ENCODE peak calls at places on chromosomes 13 and 19, in eight cellular contexts. One of them, this sample, is unnamed.

GRCh38 chr13:111947026-111947810 is 119.7 kb upstream of the SOX1 start:
- DNase-seq in WTC11: no peak
- DNase-seq in central memory CD8-positive, alpha-beta T cell: no peak
- DNase-seq in right lobe of liver: no peak
- DNase-seq in LHCN-M2: no peak
- DNase-seq in left lobe of liver: no peak
- DNase-seq in nucleus accumbens: no peak
- DNase-seq in T follicular helper cell: no peak
- DNase-seq in this sample: no peak

GRCh38 chr13:110200276-110200675 is 106.7 kb downstream of the COL4A1 start:
- DNase-seq in WTC11: no peak
- DNase-seq in LHCN-M2: no peak
- DNase-seq in nucleus accumbens: no peak
- DNase-seq in central memory CD8-positive, alpha-beta T cell: no peak
- DNase-seq in T follicular helper cell: no peak
- DNase-seq in right lobe of liver: peak
- DNase-seq in left lobe of liver: no peak
- DNase-seq in this sample: no peak

GRCh38 chr13:50574731-50575130 is 268.8 kb downstream of the DLEU7 start:
- DNase-seq in left lobe of liver: no peak
- DNase-seq in T follicular helper cell: no peak
- DNase-seq in right lobe of liver: no peak
- DNase-seq in LHCN-M2: peak
- DNase-seq in WTC11: no peak
- DNase-seq in central memory CD8-positive, alpha-beta T cell: no peak
- DNase-seq in nucleus accumbens: no peak
- DNase-seq in this sample: no peak

GRCh38 chr13:45258339-45258685 is 57.5 kb upstream of the KCTD4 start:
- DNase-seq in WTC11: no peak
- DNase-seq in right lobe of liver: peak
- DNase-seq in LHCN-M2: peak
- DNase-seq in nucleus accumbens: no peak
- DNase-seq in T follicular helper cell: no peak
- DNase-seq in central memory CD8-positive, alpha-beta T cell: no peak
- DNase-seq in left lobe of liver: no peak
- DNase-seq in this sample: no peak

GRCh38 chr19:35773020-35773809 is 2.1 kb upstream of the ARHGAP33 start:
- DNase-seq in nucleus accumbens: no peak
- DNase-seq in central memory CD8-positive, alpha-beta T cell: no peak
- DNase-seq in left lobe of liver: no peak
- DNase-seq in LHCN-M2: peak
- DNase-seq in right lobe of liver: no peak
- DNase-seq in T follicular helper cell: no peak
- DNase-seq in WTC11: no peak
- DNase-seq in this sample: no peak

GRCh38 chr13:38452656-38453055 is 103.0 kb downstream of the UFM1 start:
- DNase-seq in nucleus accumbens: no peak
- DNase-seq in left lobe of liver: no peak
- DNase-seq in central memory CD8-positive, alpha-beta T cell: no peak
- DNase-seq in T follicular helper cell: no peak
- DNase-seq in WTC11: no peak
- DNase-seq in right lobe of liver: no peak
- DNase-seq in LHCN-M2: no peak
- DNase-seq in this sample: no peak

GRCh38 chr13:26961890-26962615 is 201.5 kb upstream of the GPR12 start:
- DNase-seq in central memory CD8-positive, alpha-beta T cell: no peak
- DNase-seq in right lobe of liver: peak
- DNase-seq in WTC11: no peak
- DNase-seq in left lobe of liver: peak
- DNase-seq in LHCN-M2: no peak
- DNase-seq in T follicular helper cell: no peak
- DNase-seq in nucleus accumbens: no peak
- DNase-seq in this sample: no peak

GRCh38 chr13:49098198-49098597 is 121.9 kb upstream of the MLNR start:
- DNase-seq in right lobe of liver: no peak
- DNase-seq in LHCN-M2: peak
- DNase-seq in nucleus accumbens: peak
- DNase-seq in left lobe of liver: no peak
- DNase-seq in T follicular helper cell: no peak
- DNase-seq in central memory CD8-positive, alpha-beta T cell: no peak
- DNase-seq in WTC11: no peak
- DNase-seq in this sample: no peak

GRCh38 chr13:112605531-112605990 is 17.6 kb upstream of the TUBGCP3 start:
- DNase-seq in LHCN-M2: peak
- DNase-seq in central memory CD8-positive, alpha-beta T cell: no peak
- DNase-seq in right lobe of liver: no peak
- DNase-seq in T follicular helper cell: no peak
- DNase-seq in left lobe of liver: no peak
- DNase-seq in nucleus accumbens: no peak
- DNase-seq in WTC11: no peak
- DNase-seq in this sample: no peak

GRCh38 chr19:8512991-8513686 is 828 bp downstream of the ZNF414 start:
- DNase-seq in left lobe of liver: no peak
- DNase-seq in WTC11: no peak
- DNase-seq in central memory CD8-positive, alpha-beta T cell: no peak
- DNase-seq in LHCN-M2: no peak
- DNase-seq in right lobe of liver: no peak
- DNase-seq in nucleus accumbens: peak
- DNase-seq in T follicular helper cell: no peak
- DNase-seq in this sample: no peak

GRCh38 chr13:82480415-82480814 is 1401.9 kb downstream of the SLITRK1 start:
- DNase-seq in right lobe of liver: no peak
- DNase-seq in nucleus accumbens: no peak
- DNase-seq in central memory CD8-positive, alpha-beta T cell: no peak
- DNase-seq in LHCN-M2: peak
- DNase-seq in WTC11: no peak
- DNase-seq in left lobe of liver: no peak
- DNase-seq in T follicular helper cell: no peak
- DNase-seq in this sample: no peak

GRCh38 chr19:45049073-45049736 is 10.4 kb downstream of the CLASRP start:
- DNase-seq in WTC11: no peak
- DNase-seq in LHCN-M2: no peak
- DNase-seq in nucleus accumbens: peak
- DNase-seq in central memory CD8-positive, alpha-beta T cell: no peak
- DNase-seq in left lobe of liver: peak
- DNase-seq in T follicular helper cell: no peak
- DNase-seq in right lobe of liver: peak
- DNase-seq in this sample: no peak

GRCh38 chr13:109610517-109610916 is 175.9 kb downstream of the IRS2 start:
- DNase-seq in LHCN-M2: peak
- DNase-seq in central memory CD8-positive, alpha-beta T cell: peak
- DNase-seq in right lobe of liver: peak
- DNase-seq in T follicular helper cell: peak
- DNase-seq in WTC11: peak
- DNase-seq in nucleus accumbens: no peak
- DNase-seq in left lobe of liver: peak
- DNase-seq in this sample: peak

GRCh38 chr13:36582977-36583376 is 90.8 kb upstream of the SERTM1 start:
- DNase-seq in left lobe of liver: no peak
- DNase-seq in T follicular helper cell: no peak
- DNase-seq in right lobe of liver: no peak
- DNase-seq in WTC11: no peak
- DNase-seq in nucleus accumbens: no peak
- DNase-seq in central memory CD8-positive, alpha-beta T cell: no peak
- DNase-seq in LHCN-M2: no peak
- DNase-seq in this sample: no peak

GRCh38 chr19:34994643-34995471 is 5.3 kb upstream of the GRAMD1A start:
- DNase-seq in central memory CD8-positive, alpha-beta T cell: no peak
- DNase-seq in right lobe of liver: peak
- DNase-seq in nucleus accumbens: no peak
- DNase-seq in WTC11: no peak
- DNase-seq in LHCN-M2: no peak
- DNase-seq in T follicular helper cell: no peak
- DNase-seq in left lobe of liver: peak
- DNase-seq in this sample: no peak

GRCh38 chr13:62113145-62113544 is 697.5 kb upstream of the PCDH20 start:
- DNase-seq in right lobe of liver: no peak
- DNase-seq in WTC11: no peak
- DNase-seq in central memory CD8-positive, alpha-beta T cell: no peak
- DNase-seq in LHCN-M2: no peak
- DNase-seq in left lobe of liver: no peak
- DNase-seq in nucleus accumbens: no peak
- DNase-seq in T follicular helper cell: no peak
- DNase-seq in this sample: no peak

GRCh38 chr19:51549533-51550324 is 18.3 kb upstream of the SIGLEC6 start:
- DNase-seq in WTC11: no peak
- DNase-seq in LHCN-M2: no peak
- DNase-seq in right lobe of liver: no peak
- DNase-seq in nucleus accumbens: no peak
- DNase-seq in left lobe of liver: no peak
- DNase-seq in T follicular helper cell: no peak
- DNase-seq in central memory CD8-positive, alpha-beta T cell: peak
- DNase-seq in this sample: no peak

GRCh38 chr19:341386-342127 is 3.0 kb downstream of the MIER2 start:
- DNase-seq in nucleus accumbens: no peak
- DNase-seq in central memory CD8-positive, alpha-beta T cell: no peak
- DNase-seq in T follicular helper cell: no peak
- DNase-seq in left lobe of liver: no peak
- DNase-seq in LHCN-M2: no peak
- DNase-seq in WTC11: no peak
- DNase-seq in right lobe of liver: no peak
- DNase-seq in this sample: no peak

GRCh38 chr19:7833225-7834156 is 3.5 kb downstream of the EVI5L start:
- DNase-seq in T follicular helper cell: no peak
- DNase-seq in left lobe of liver: no peak
- DNase-seq in WTC11: no peak
- DNase-seq in nucleus accumbens: no peak
- DNase-seq in right lobe of liver: peak
- DNase-seq in LHCN-M2: peak
- DNase-seq in central memory CD8-positive, alpha-beta T cell: no peak
- DNase-seq in this sample: no peak

GRCh38 chr13:30042891-30043630 is 192.6 kb upstream of the UBL3 start:
- DNase-seq in left lobe of liver: no peak
- DNase-seq in T follicular helper cell: no peak
- DNase-seq in right lobe of liver: no peak
- DNase-seq in nucleus accumbens: no peak
- DNase-seq in LHCN-M2: no peak
- DNase-seq in central memory CD8-positive, alpha-beta T cell: no peak
- DNase-seq in WTC11: no peak
- DNase-seq in this sample: no peak

GRCh38 chr13:109743706-109744453 is 42.5 kb downstream of the IRS2 start:
- DNase-seq in WTC11: no peak
- DNase-seq in right lobe of liver: no peak
- DNase-seq in LHCN-M2: peak
- DNase-seq in T follicular helper cell: no peak
- DNase-seq in nucleus accumbens: no peak
- DNase-seq in central memory CD8-positive, alpha-beta T cell: no peak
- DNase-seq in left lobe of liver: no peak
- DNase-seq in this sample: peak

GRCh38 chr13:41942462-41943094 is 18.3 kb downstream of the VWA8 start:
- DNase-seq in nucleus accumbens: no peak
- DNase-seq in right lobe of liver: no peak
- DNase-seq in LHCN-M2: peak
- DNase-seq in WTC11: peak
- DNase-seq in left lobe of liver: no peak
- DNase-seq in T follicular helper cell: no peak
- DNase-seq in central memory CD8-positive, alpha-beta T cell: no peak
- DNase-seq in this sample: peak

GRCh38 chr13:113775451-113776145 is 16.6 kb downstream of the TMEM255B start:
- DNase-seq in left lobe of liver: no peak
- DNase-seq in central memory CD8-positive, alpha-beta T cell: no peak
- DNase-seq in LHCN-M2: no peak
- DNase-seq in T follicular helper cell: no peak
- DNase-seq in right lobe of liver: peak
- DNase-seq in WTC11: no peak
- DNase-seq in nucleus accumbens: no peak
- DNase-seq in this sample: no peak

GRCh38 chr13:44331446-44331845 is 42.2 kb upstream of the SERP2 start:
- DNase-seq in nucleus accumbens: no peak
- DNase-seq in left lobe of liver: no peak
- DNase-seq in central memory CD8-positive, alpha-beta T cell: no peak
- DNase-seq in T follicular helper cell: no peak
- DNase-seq in WTC11: no peak
- DNase-seq in right lobe of liver: no peak
- DNase-seq in LHCN-M2: no peak
- DNase-seq in this sample: peak

GRCh38 chr19:18855647-18856384 is 24.1 kb downstream of the UPF1 start:
- DNase-seq in WTC11: no peak
- DNase-seq in LHCN-M2: no peak
- DNase-seq in T follicular helper cell: no peak
- DNase-seq in right lobe of liver: peak
- DNase-seq in left lobe of liver: no peak
- DNase-seq in nucleus accumbens: no peak
- DNase-seq in central memory CD8-positive, alpha-beta T cell: no peak
- DNase-seq in this sample: no peak

GRCh38 chr13:77833331-77833863 is 85.2 kb downstream of the EDNRB start:
- DNase-seq in nucleus accumbens: no peak
- DNase-seq in LHCN-M2: peak
- DNase-seq in left lobe of liver: no peak
- DNase-seq in right lobe of liver: no peak
- DNase-seq in central memory CD8-positive, alpha-beta T cell: no peak
- DNase-seq in T follicular helper cell: no peak
- DNase-seq in WTC11: no peak
- DNase-seq in this sample: no peak

GRCh38 chr19:918481-919156 is 1.5 kb downstream of the KISS1R start:
- DNase-seq in central memory CD8-positive, alpha-beta T cell: no peak
- DNase-seq in WTC11: peak
- DNase-seq in LHCN-M2: no peak
- DNase-seq in T follicular helper cell: no peak
- DNase-seq in nucleus accumbens: no peak
- DNase-seq in left lobe of liver: no peak
- DNase-seq in right lobe of liver: no peak
- DNase-seq in this sample: no peak

GRCh38 chr13:73467103-73467502 is 408.3 kb downstream of the KLF5 start:
- DNase-seq in left lobe of liver: no peak
- DNase-seq in T follicular helper cell: no peak
- DNase-seq in central memory CD8-positive, alpha-beta T cell: no peak
- DNase-seq in nucleus accumbens: no peak
- DNase-seq in WTC11: no peak
- DNase-seq in LHCN-M2: no peak
- DNase-seq in right lobe of liver: no peak
- DNase-seq in this sample: no peak

GRCh38 chr13:34114581-34114980 is 296.6 kb downstream of the RFC3 start:
- DNase-seq in right lobe of liver: no peak
- DNase-seq in nucleus accumbens: no peak
- DNase-seq in LHCN-M2: peak
- DNase-seq in T follicular helper cell: no peak
- DNase-seq in central memory CD8-positive, alpha-beta T cell: no peak
- DNase-seq in left lobe of liver: no peak
- DNase-seq in WTC11: no peak
- DNase-seq in this sample: no peak

GRCh38 chr13:97600438-97601080 is 166.6 kb downstream of the RAP2A start:
- DNase-seq in nucleus accumbens: no peak
- DNase-seq in left lobe of liver: no peak
- DNase-seq in WTC11: no peak
- DNase-seq in central memory CD8-positive, alpha-beta T cell: no peak
- DNase-seq in right lobe of liver: no peak
- DNase-seq in LHCN-M2: peak
- DNase-seq in T follicular helper cell: no peak
- DNase-seq in this sample: no peak

GRCh38 chr19:5339470-5339949 is 1.1 kb downstream of the PTPRS start:
- DNase-seq in WTC11: peak
- DNase-seq in left lobe of liver: no peak
- DNase-seq in nucleus accumbens: no peak
- DNase-seq in LHCN-M2: no peak
- DNase-seq in T follicular helper cell: no peak
- DNase-seq in central memory CD8-positive, alpha-beta T cell: no peak
- DNase-seq in right lobe of liver: no peak
- DNase-seq in this sample: peak

GRCh38 chr19:20077791-20078463 is at the start of gene ZNF90:
- DNase-seq in nucleus accumbens: peak
- DNase-seq in left lobe of liver: peak
- DNase-seq in LHCN-M2: peak
- DNase-seq in WTC11: peak
- DNase-seq in T follicular helper cell: peak
- DNase-seq in right lobe of liver: peak
- DNase-seq in central memory CD8-positive, alpha-beta T cell: peak
- DNase-seq in this sample: peak

GRCh38 chr19:49761625-49762311 is 1.3 kb downstream of the TSKS start:
- DNase-seq in central memory CD8-positive, alpha-beta T cell: no peak
- DNase-seq in nucleus accumbens: no peak
- DNase-seq in left lobe of liver: no peak
- DNase-seq in LHCN-M2: peak
- DNase-seq in T follicular helper cell: no peak
- DNase-seq in WTC11: no peak
- DNase-seq in right lobe of liver: no peak
- DNase-seq in this sample: no peak

GRCh38 chr19:8610041-8610927 is at the start of gene ADAMTS10:
- DNase-seq in T follicular helper cell: peak
- DNase-seq in nucleus accumbens: no peak
- DNase-seq in LHCN-M2: no peak
- DNase-seq in right lobe of liver: peak
- DNase-seq in central memory CD8-positive, alpha-beta T cell: no peak
- DNase-seq in WTC11: peak
- DNase-seq in left lobe of liver: peak
- DNase-seq in this sample: no peak